ENCODE peak calls at places on chromosomes 3 and 15, in five cellular contexts. One of them, this sample, is unnamed.

GRCh38 chr3:89690649-89691048 is 583.2 kb downstream of the EPHA3 start:
- DNase-seq in ovary: no peak
- DNase-seq in tibial nerve: no peak
- DNase-seq in sigmoid colon: no peak
- DNase-seq in A549: no peak
- DNase-seq in this sample: no peak

GRCh38 chr15:63856711-63857458 is 23.1 kb upstream of the HERC1 start:
- DNase-seq in tibial nerve: no peak
- DNase-seq in sigmoid colon: no peak
- DNase-seq in ovary: no peak
- DNase-seq in A549: no peak
- DNase-seq in this sample: no peak

GRCh38 chr3:56775356-56775914 is 26.3 kb downstream of the ARHGEF3 start:
- DNase-seq in tibial nerve: no peak
- DNase-seq in ovary: no peak
- DNase-seq in A549: no peak
- DNase-seq in sigmoid colon: peak; percentile 72
- DNase-seq in this sample: no peak

GRCh38 chr15:29854413-29854812 is 32.1 kb upstream of the TJP1 start:
- DNase-seq in tibial nerve: no peak
- DNase-seq in A549: peak; percentile 36
- DNase-seq in sigmoid colon: no peak
- DNase-seq in ovary: no peak
- DNase-seq in this sample: no peak

GRCh38 chr15:48469271-48469670 is 138.0 kb downstream of the DUT start:
- DNase-seq in sigmoid colon: no peak
- DNase-seq in ovary: no peak
- DNase-seq in A549: no peak
- DNase-seq in tibial nerve: no peak
- DNase-seq in this sample: no peak

GRCh38 chr3:57617739-57618138 is 20.6 kb upstream of the ARF4 start:
- DNase-seq in A549: no peak
- DNase-seq in tibial nerve: no peak
- DNase-seq in sigmoid colon: no peak
- DNase-seq in ovary: no peak
- DNase-seq in this sample: no peak

GRCh38 chr3:52495777-52496602 is 852 bp downstream of the STAB1 start:
- DNase-seq in A549: no peak
- DNase-seq in tibial nerve: peak; percentile 46
- DNase-seq in ovary: no peak
- DNase-seq in sigmoid colon: no peak
- DNase-seq in this sample: no peak

GRCh38 chr3:99753268-99753975 is 64.2 kb upstream of the CMSS1 start:
- DNase-seq in A549: peak; percentile 54
- DNase-seq in ovary: peak; percentile 18
- DNase-seq in tibial nerve: peak; percentile 22
- DNase-seq in sigmoid colon: no peak
- DNase-seq in this sample: no peak

GRCh38 chr3:156307704-156308103 is 187.3 kb downstream of the KCNAB1 start:
- DNase-seq in ovary: peak; percentile 48
- DNase-seq in tibial nerve: peak; percentile 79
- DNase-seq in sigmoid colon: peak; percentile 81
- DNase-seq in A549: no peak
- DNase-seq in this sample: no peak

GRCh38 chr15:57388199-57388863 is 12.0 kb downstream of the CGNL1 start:
- DNase-seq in A549: no peak
- DNase-seq in tibial nerve: peak; percentile 56
- DNase-seq in sigmoid colon: no peak
- DNase-seq in ovary: no peak
- DNase-seq in this sample: no peak

GRCh38 chr3:172087198-172087597 is 47.8 kb downstream of the FNDC3B start:
- DNase-seq in A549: no peak
- DNase-seq in ovary: no peak
- DNase-seq in sigmoid colon: no peak
- DNase-seq in tibial nerve: no peak
- DNase-seq in this sample: no peak

GRCh38 chr3:156024904-156025303 is 95.5 kb upstream of the KCNAB1 start:
- DNase-seq in sigmoid colon: no peak
- DNase-seq in tibial nerve: no peak
- DNase-seq in A549: peak; percentile 9
- DNase-seq in ovary: no peak
- DNase-seq in this sample: no peak

GRCh38 chr3:73379465-73379864 is 245.3 kb downstream of the PDZRN3 start:
- DNase-seq in tibial nerve: no peak
- DNase-seq in sigmoid colon: no peak
- DNase-seq in A549: no peak
- DNase-seq in ovary: no peak
- DNase-seq in this sample: no peak

GRCh38 chr3:78728406-78729145 is 1039.2 kb downstream of the ROBO1 start:
- DNase-seq in tibial nerve: peak; percentile 21
- DNase-seq in sigmoid colon: peak; percentile 82
- DNase-seq in A549: peak; percentile 21
- DNase-seq in ovary: peak; percentile 67
- DNase-seq in this sample: no peak

GRCh38 chr3:41508063-41508696 is 308.9 kb downstream of the CTNNB1 start:
- DNase-seq in tibial nerve: no peak
- DNase-seq in A549: peak; percentile 38
- DNase-seq in sigmoid colon: no peak
- DNase-seq in ovary: no peak
- DNase-seq in this sample: no peak

GRCh38 chr3:99866167-99866810 is 48.6 kb downstream of the CMSS1 start:
- DNase-seq in ovary: no peak
- DNase-seq in A549: no peak
- DNase-seq in tibial nerve: no peak
- DNase-seq in sigmoid colon: no peak
- DNase-seq in this sample: no peak

GRCh38 chr3:59857589-59858346 is 807.9 kb upstream of the CFAP20DC start:
- DNase-seq in ovary: peak; percentile 60
- DNase-seq in tibial nerve: peak; percentile 75
- DNase-seq in A549: peak; percentile 71
- DNase-seq in sigmoid colon: peak; percentile 83
- DNase-seq in this sample: no peak

GRCh38 chr15:22956257-22956979 is 23.8 kb downstream of the CYFIP1 start:
- DNase-seq in sigmoid colon: peak; percentile 68
- DNase-seq in A549: peak; percentile 15
- DNase-seq in tibial nerve: no peak
- DNase-seq in ovary: peak; percentile 58
- DNase-seq in this sample: no peak
- H3K27ac ChIP-seq in sigmoid colon: no peak overlapping the region
- H3K27ac ChIP-seq in A549: no peak overlapping the region
- H3K27ac ChIP-seq in tibial nerve: no peak overlapping the region
- H3K27ac ChIP-seq in ovary: no peak overlapping the region
- H3K27ac ChIP-seq in this sample: no peak overlapping the region

GRCh38 chr15:83094592-83094991 is 12.9 kb upstream of the TM6SF1 start:
- DNase-seq in sigmoid colon: no peak
- DNase-seq in tibial nerve: no peak
- DNase-seq in ovary: no peak
- DNase-seq in A549: no peak
- DNase-seq in this sample: no peak

GRCh38 chr15:83090465-83090864 is 17.0 kb upstream of the TM6SF1 start:
- DNase-seq in ovary: no peak
- DNase-seq in sigmoid colon: no peak
- DNase-seq in A549: no peak
- DNase-seq in tibial nerve: no peak
- DNase-seq in this sample: no peak

GRCh38 chr15:83087535-83087934 is 19.9 kb upstream of the TM6SF1 start:
- DNase-seq in sigmoid colon: no peak
- DNase-seq in A549: no peak
- DNase-seq in tibial nerve: no peak
- DNase-seq in ovary: no peak
- DNase-seq in this sample: no peak

GRCh38 chr15:83088876-83089275 is 18.6 kb upstream of the TM6SF1 start:
- DNase-seq in ovary: no peak
- DNase-seq in tibial nerve: no peak
- DNase-seq in sigmoid colon: no peak
- DNase-seq in A549: no peak
- DNase-seq in this sample: no peak

GRCh38 chr15:83092309-83092976 is 15.0 kb upstream of the TM6SF1 start:
- DNase-seq in tibial nerve: peak; percentile 55
- DNase-seq in sigmoid colon: peak; percentile 73
- DNase-seq in A549: no peak
- DNase-seq in ovary: no peak
- DNase-seq in this sample: no peak
- TF ChIP-seq EP300 in tibial nerve: peak; percentile 53
- TF ChIP-seq EP300 in sigmoid colon: no peak
- TF ChIP-seq EP300 in A549: no peak
- TF ChIP-seq EP300 in ovary: no peak
- TF ChIP-seq EP300 in this sample: no peak

DNA sequence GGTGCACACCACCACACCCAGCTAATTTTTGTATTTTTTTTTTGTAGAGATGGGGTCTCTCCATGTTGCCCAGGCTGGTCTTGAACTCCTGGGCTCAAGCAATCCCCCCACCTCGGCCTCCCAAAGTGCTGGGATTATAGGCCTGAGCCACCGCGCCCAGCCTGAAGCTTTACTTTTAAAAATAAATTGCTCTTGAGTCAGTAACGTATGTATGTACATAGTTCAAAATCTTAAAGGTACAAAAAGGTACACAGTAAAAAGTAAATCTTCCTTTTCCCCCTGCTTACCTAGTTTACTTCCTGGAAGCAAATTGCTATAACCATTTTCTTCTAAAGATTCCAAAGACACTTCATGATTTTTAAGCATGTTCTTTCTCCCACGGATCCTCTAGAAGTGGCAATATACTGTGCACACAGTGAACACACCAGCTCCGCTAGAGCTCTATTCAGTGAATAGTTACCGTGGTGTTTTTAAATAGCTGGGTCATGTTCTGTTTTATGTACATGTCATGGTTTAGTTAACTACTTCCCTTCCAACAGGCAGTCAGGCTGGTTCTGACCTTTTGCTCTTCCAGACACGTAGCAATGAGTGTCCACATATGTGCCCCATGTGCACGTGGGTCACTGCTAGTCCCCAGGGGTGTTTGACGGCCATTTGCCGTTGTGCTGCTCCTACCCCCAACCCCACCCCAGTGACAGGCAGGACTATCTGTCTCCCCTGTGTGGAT is 82.1 kb downstream of the EEFSEC start:
- DNase-seq in ovary: no peak
- DNase-seq in sigmoid colon: no peak
- DNase-seq in A549: no peak
- DNase-seq in tibial nerve: no peak
- DNase-seq in this sample: no peak
- H3K27ac ChIP-seq in ovary: no peak overlapping the region
- H3K27ac ChIP-seq in sigmoid colon: no peak overlapping the region
- H3K27ac ChIP-seq in A549: no peak overlapping the region
- H3K27ac ChIP-seq in tibial nerve: no peak overlapping the region
- H3K27ac ChIP-seq in this sample: no peak overlapping the region

GRCh38 chr3:140019946-140020345 is 85.0 kb downstream of the CLSTN2 start:
- DNase-seq in ovary: no peak
- DNase-seq in sigmoid colon: no peak
- DNase-seq in A549: no peak
- DNase-seq in tibial nerve: no peak
- DNase-seq in this sample: peak; percentile 78
- TF ChIP-seq EP300 in ovary: no peak
- TF ChIP-seq EP300 in sigmoid colon: no peak
- TF ChIP-seq EP300 in A549: no peak
- TF ChIP-seq EP300 in tibial nerve: no peak
- TF ChIP-seq EP300 in this sample: no peak

DNA sequence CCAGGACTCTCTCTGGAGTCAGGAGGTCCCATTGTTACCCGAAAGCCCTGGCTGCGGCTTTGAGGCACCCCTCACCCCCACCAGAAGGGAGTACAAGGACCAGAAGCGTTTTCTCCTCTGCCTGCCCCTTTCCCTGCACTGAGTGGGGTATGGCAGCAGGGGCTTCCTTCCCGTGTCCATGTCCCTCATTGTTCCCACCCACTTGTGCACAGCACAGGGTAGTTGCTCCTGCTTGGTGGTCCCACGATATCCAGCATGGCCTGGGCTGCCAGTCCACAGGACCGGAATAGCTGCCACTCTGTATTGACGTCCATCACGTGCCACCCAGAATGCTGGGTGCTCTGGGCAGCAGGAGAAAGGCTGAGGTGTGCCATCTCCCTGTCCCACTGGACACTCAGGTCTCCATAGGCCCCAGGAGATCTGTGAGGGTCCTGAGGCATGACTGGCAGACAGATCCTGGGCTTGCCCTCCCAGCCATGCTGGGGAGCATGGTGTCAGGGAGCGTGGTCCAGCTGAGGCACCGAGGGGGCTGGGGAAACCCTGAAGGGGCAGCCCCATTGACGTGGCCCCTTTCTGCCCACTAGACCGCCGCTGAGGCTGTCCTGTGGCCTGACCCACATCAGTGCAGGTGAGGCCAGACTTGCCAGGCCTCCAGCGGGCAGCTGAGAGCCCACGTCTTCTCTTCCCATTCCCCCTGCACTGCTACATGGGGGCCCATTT is 45.3 kb upstream of the SEC22A start:
- DNase-seq in A549: no peak
- DNase-seq in ovary: no peak
- DNase-seq in tibial nerve: no peak
- DNase-seq in sigmoid colon: no peak
- DNase-seq in this sample: peak; percentile 70
- H3K27ac ChIP-seq in A549: no peak overlapping the region
- H3K27ac ChIP-seq in ovary: no peak overlapping the region
- H3K27ac ChIP-seq in tibial nerve: no peak overlapping the region
- H3K27ac ChIP-seq in sigmoid colon: no peak overlapping the region
- H3K27ac ChIP-seq in this sample: no peak overlapping the region

DNA sequence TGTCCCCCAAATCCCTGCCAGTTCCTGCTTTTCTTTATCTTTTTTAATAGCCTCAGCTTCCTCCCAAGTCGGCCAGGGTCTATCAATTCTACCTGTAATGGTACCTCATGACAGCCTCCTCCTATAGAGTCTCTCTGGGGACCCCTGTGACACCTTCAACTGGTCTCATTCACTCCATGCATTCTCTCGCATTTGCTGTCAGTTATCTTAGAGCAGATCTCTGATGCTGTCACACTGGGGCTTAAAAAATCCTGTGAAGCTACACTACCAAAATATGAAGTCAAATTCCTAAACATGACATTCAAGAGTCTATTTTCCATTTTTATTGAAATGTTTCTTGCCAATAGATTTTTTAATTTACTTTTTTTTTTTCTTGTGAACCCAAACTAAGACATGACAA is 5.5 kb downstream of the VPS39 start:
- DNase-seq in ovary: no peak
- DNase-seq in A549: no peak
- DNase-seq in tibial nerve: no peak
- DNase-seq in sigmoid colon: no peak
- DNase-seq in this sample: no peak
- TF ChIP-seq EP300 in ovary: no peak
- TF ChIP-seq EP300 in A549: no peak
- TF ChIP-seq EP300 in tibial nerve: no peak
- TF ChIP-seq EP300 in sigmoid colon: no peak
- TF ChIP-seq EP300 in this sample: no peak

DNA sequence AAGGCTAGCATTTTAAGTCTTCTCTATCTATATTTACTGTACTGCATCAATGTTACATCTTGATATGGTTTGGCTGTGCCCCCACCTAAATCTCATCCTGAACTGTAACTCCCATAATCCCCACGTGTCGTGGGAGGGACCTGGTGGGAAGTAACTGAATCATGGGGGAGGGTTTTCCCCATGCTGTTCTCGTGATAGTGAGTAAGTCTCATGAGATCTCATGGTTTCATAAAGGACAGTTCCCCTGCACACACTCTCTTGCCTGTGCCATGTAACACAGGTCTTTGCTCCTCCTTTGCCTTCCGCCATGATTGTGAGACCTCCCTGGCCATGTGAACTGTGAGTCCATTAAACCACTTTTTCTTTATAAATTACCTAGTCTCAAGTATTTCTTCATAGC is 161.5 kb downstream of the TBC1D5 start:
- DNase-seq in ovary: no peak
- DNase-seq in tibial nerve: no peak
- DNase-seq in sigmoid colon: no peak
- DNase-seq in A549: no peak
- DNase-seq in this sample: no peak
- H3K27ac ChIP-seq in ovary: no peak overlapping the region
- H3K27ac ChIP-seq in tibial nerve: no peak overlapping the region
- H3K27ac ChIP-seq in sigmoid colon: no peak overlapping the region
- H3K27ac ChIP-seq in A549: peak overlapping the region; percentile 17
- H3K27ac ChIP-seq in this sample: no peak overlapping the region

GRCh38 chr3:20700702-20701101 is 514.7 kb upstream of the SGO1 start:
- DNase-seq in tibial nerve: no peak
- DNase-seq in sigmoid colon: no peak
- DNase-seq in ovary: no peak
- DNase-seq in A549: no peak
- DNase-seq in this sample: no peak
- TF ChIP-seq EP300 in tibial nerve: no peak
- TF ChIP-seq EP300 in sigmoid colon: no peak
- TF ChIP-seq EP300 in ovary: no peak
- TF ChIP-seq EP300 in A549: no peak
- TF ChIP-seq EP300 in this sample: no peak